ENCODE peak calls at places on chromosomes 2 and 18, in six cellular contexts. M is NB4, L is dermis blood vessel endothelial cell, R is neural crest cell, K is HEK293T, A is adrenal gland. J is an unnamed sample.

GRCh38 chr18:76256897-76257500 is 238.0 kb downstream of the ZNF516 start:
- DNase-seq in M (peak), L (peak), R (no peak), K (peak), A (peak), J (peak)

GRCh38 chr2:166163775-166164174 is 36.0 kb upstream of the SCN1A start:
- DNase-seq in M (no peak), L (no peak), R (no peak), K (no peak), A (no peak), J (no peak)

GRCh38 chr2:69166465-69166811 is 153.5 kb downstream of the ANTXR1 start:
- DNase-seq in M (no peak), L (no peak), R (no peak), K (no peak), A (no peak), J (no peak)

GRCh38 chr2:238520359-238520886 is 93.7 kb downstream of the ASB1 start:
- DNase-seq in M (no peak), L (no peak), R (no peak), K (no peak), A (no peak), J (no peak)

GRCh38 chr18:76443519-76444435 is 51.3 kb downstream of the ZNF516 start:
- DNase-seq in M (no peak), L (no peak), R (no peak), K (no peak), A (no peak), J (no peak)

GRCh38 chr2:110770308-110770695 is 37.9 kb downstream of the ACOXL start:
- DNase-seq in M (no peak), L (no peak), R (no peak), K (no peak), A (no peak), J (peak)

GRCh38 chr2:43592443-43592842 is 3.4 kb downstream of the THADA start:
- DNase-seq in M (peak), L (no peak), R (no peak), K (no peak), A (no peak), J (no peak)

GRCh38 chr2:27118525-27119329 is at the start of gene CGREF1:
- DNase-seq in M (no peak), L (peak), R (peak), K (no peak), A (no peak), J (no peak)

GRCh38 chr2:38507712-38508111 is 95.0 kb downstream of the HNRNPLL start:
- DNase-seq in M (no peak), L (no peak), R (no peak), K (no peak), A (no peak), J (no peak)

GRCh38 chr2:130824492-130825061 is 12.1 kb upstream of the ARHGEF4 start:
- DNase-seq in M (peak), L (peak), R (no peak), K (no peak), A (no peak), J (peak)